ENCODE peak calls at places on chromosomes 11 and 22, in nine cellular contexts. One of them, this sample, is unnamed.

GRCh38 chr22:49716441-49716840 is 111.2 kb downstream of the BRD1 start:
- DNase-seq in kidney: no peak
- DNase-seq in CD8-positive, alpha-beta memory T cell: no peak
- DNase-seq in activated T-cell treated with anti-CD3 and anti-CD28 coated beads, Interleukin-2, amount 50 U/mL, for 72 hours: no peak
- DNase-seq in SK-N-DZ: no peak
- DNase-seq in neural crest cell: no peak
- DNase-seq in non-pigmented ciliary epithelial cell: no peak
- DNase-seq in ELF-1: peak
- DNase-seq in GM12865: no peak
- DNase-seq in this sample: no peak

GRCh38 chr11:124894606-124895430 is 2.8 kb downstream of the ROBO4 start:
- DNase-seq in SK-N-DZ: no peak
- DNase-seq in kidney: no peak
- DNase-seq in non-pigmented ciliary epithelial cell: no peak
- DNase-seq in ELF-1: no peak
- DNase-seq in CD8-positive, alpha-beta memory T cell: no peak
- DNase-seq in neural crest cell: no peak
- DNase-seq in GM12865: no peak
- DNase-seq in activated T-cell treated with anti-CD3 and anti-CD28 coated beads, Interleukin-2, amount 50 U/mL, for 72 hours: no peak
- DNase-seq in this sample: no peak

GRCh38 chr22:45974498-45974897 is 2.5 kb downstream of the WNT7B start:
- DNase-seq in GM12865: no peak
- DNase-seq in kidney: no peak
- DNase-seq in non-pigmented ciliary epithelial cell: no peak
- DNase-seq in SK-N-DZ: no peak
- DNase-seq in CD8-positive, alpha-beta memory T cell: no peak
- DNase-seq in activated T-cell treated with anti-CD3 and anti-CD28 coated beads, Interleukin-2, amount 50 U/mL, for 72 hours: no peak
- DNase-seq in neural crest cell: no peak
- DNase-seq in ELF-1: no peak
- DNase-seq in this sample: no peak

GRCh38 chr11:62707277-62707771 is at the start of the genes BSCL2 and GNG3:
- DNase-seq in GM12865: no peak
- DNase-seq in ELF-1: peak
- DNase-seq in CD8-positive, alpha-beta memory T cell: no peak
- DNase-seq in neural crest cell: peak
- DNase-seq in non-pigmented ciliary epithelial cell: no peak
- DNase-seq in kidney: no peak
- DNase-seq in activated T-cell treated with anti-CD3 and anti-CD28 coated beads, Interleukin-2, amount 50 U/mL, for 72 hours: no peak
- DNase-seq in SK-N-DZ: peak
- DNase-seq in this sample: no peak

GRCh38 chr11:126336646-126337045 is 18.8 kb upstream of the ST3GAL4 start:
- DNase-seq in CD8-positive, alpha-beta memory T cell: no peak
- DNase-seq in non-pigmented ciliary epithelial cell: no peak
- DNase-seq in neural crest cell: no peak
- DNase-seq in SK-N-DZ: no peak
- DNase-seq in ELF-1: no peak
- DNase-seq in activated T-cell treated with anti-CD3 and anti-CD28 coated beads, Interleukin-2, amount 50 U/mL, for 72 hours: no peak
- DNase-seq in GM12865: no peak
- DNase-seq in kidney: no peak
- DNase-seq in this sample: no peak

GRCh38 chr22:43697894-43698293 is 114.2 kb downstream of the EFCAB6 start:
- DNase-seq in non-pigmented ciliary epithelial cell: no peak
- DNase-seq in kidney: no peak
- DNase-seq in activated T-cell treated with anti-CD3 and anti-CD28 coated beads, Interleukin-2, amount 50 U/mL, for 72 hours: no peak
- DNase-seq in ELF-1: no peak
- DNase-seq in CD8-positive, alpha-beta memory T cell: no peak
- DNase-seq in SK-N-DZ: no peak
- DNase-seq in GM12865: no peak
- DNase-seq in neural crest cell: no peak
- DNase-seq in this sample: no peak

GRCh38 chr11:107999759-108000455 is 8.8 kb upstream of the CUL5 start:
- DNase-seq in neural crest cell: peak
- DNase-seq in SK-N-DZ: peak
- DNase-seq in kidney: no peak
- DNase-seq in GM12865: peak
- DNase-seq in activated T-cell treated with anti-CD3 and anti-CD28 coated beads, Interleukin-2, amount 50 U/mL, for 72 hours: peak
- DNase-seq in ELF-1: peak
- DNase-seq in CD8-positive, alpha-beta memory T cell: peak
- DNase-seq in non-pigmented ciliary epithelial cell: no peak
- DNase-seq in this sample: peak

GRCh38 chr22:41822289-41823057 is 10.4 kb upstream of the SREBF2 start:
- DNase-seq in non-pigmented ciliary epithelial cell: peak
- DNase-seq in activated T-cell treated with anti-CD3 and anti-CD28 coated beads, Interleukin-2, amount 50 U/mL, for 72 hours: peak
- DNase-seq in SK-N-DZ: peak
- DNase-seq in GM12865: peak
- DNase-seq in ELF-1: no peak
- DNase-seq in neural crest cell: no peak
- DNase-seq in kidney: no peak
- DNase-seq in CD8-positive, alpha-beta memory T cell: no peak
- DNase-seq in this sample: peak

GRCh38 chr22:41562461-41562860 is 1.7 kb downstream of the CSDC2 start:
- DNase-seq in GM12865: no peak
- DNase-seq in neural crest cell: no peak
- DNase-seq in ELF-1: no peak
- DNase-seq in kidney: no peak
- DNase-seq in activated T-cell treated with anti-CD3 and anti-CD28 coated beads, Interleukin-2, amount 50 U/mL, for 72 hours: no peak
- DNase-seq in SK-N-DZ: no peak
- DNase-seq in non-pigmented ciliary epithelial cell: no peak
- DNase-seq in CD8-positive, alpha-beta memory T cell: no peak
- DNase-seq in this sample: no peak

This sample was measured in NAMALWA.